ENCODE peak calls at places on chromosomes 6 and 20, in ten cellular contexts. One of them, this sample, is unnamed.
A peak's percentile ranks its signal among the peaks of the same experiment; 100 is the strongest.

GRCh38 chr6:159056941-159057340 is 12.2 kb upstream of the TAGAP start:
- DNase-seq in choroid plexus epithelial cell: no peak
- DNase-seq in brain microvascular endothelial cell: no peak
- DNase-seq in astrocyte of the spinal cord: no peak
- DNase-seq in stomach: no peak
- DNase-seq in adrenal gland: no peak
- DNase-seq in right lobe of liver: no peak
- DNase-seq in breast epithelium: no peak
- DNase-seq in GM23248: no peak
- DNase-seq in epithelial cell of proximal tubule: no peak
- DNase-seq in this sample: no peak

GRCh38 chr20:4067600-4068261 is 52.4 kb upstream of the RNF24 start:
- DNase-seq in choroid plexus epithelial cell: peak; percentile 65
- DNase-seq in brain microvascular endothelial cell: peak; percentile 68
- DNase-seq in astrocyte of the spinal cord: peak; percentile 70
- DNase-seq in stomach: no peak
- DNase-seq in adrenal gland: no peak
- DNase-seq in right lobe of liver: no peak
- DNase-seq in breast epithelium: no peak
- DNase-seq in GM23248: peak; percentile 91
- DNase-seq in epithelial cell of proximal tubule: no peak
- DNase-seq in this sample: no peak

GRCh38 chr6:5507056-5507722 is 245.9 kb downstream of the FARS2 start:
- DNase-seq in choroid plexus epithelial cell: no peak
- DNase-seq in brain microvascular endothelial cell: no peak
- DNase-seq in astrocyte of the spinal cord: peak; percentile 32
- DNase-seq in stomach: no peak
- DNase-seq in adrenal gland: no peak
- DNase-seq in right lobe of liver: no peak
- DNase-seq in breast epithelium: no peak
- DNase-seq in GM23248: no peak
- DNase-seq in epithelial cell of proximal tubule: peak; percentile 16
- DNase-seq in this sample: peak; percentile 54

GRCh38 chr6:36779227-36779626 is 60.0 kb downstream of the CPNE5 start:
- DNase-seq in choroid plexus epithelial cell: no peak
- DNase-seq in brain microvascular endothelial cell: no peak
- DNase-seq in astrocyte of the spinal cord: no peak
- DNase-seq in stomach: no peak
- DNase-seq in adrenal gland: no peak
- DNase-seq in right lobe of liver: no peak
- DNase-seq in breast epithelium: no peak
- DNase-seq in GM23248: no peak
- DNase-seq in epithelial cell of proximal tubule: no peak
- DNase-seq in this sample: no peak

GRCh38 chr20:52746768-52747167 is 225.4 kb upstream of the TSHZ2 start:
- DNase-seq in choroid plexus epithelial cell: no peak
- DNase-seq in brain microvascular endothelial cell: no peak
- DNase-seq in astrocyte of the spinal cord: no peak
- DNase-seq in stomach: no peak
- DNase-seq in adrenal gland: no peak
- DNase-seq in right lobe of liver: no peak
- DNase-seq in breast epithelium: no peak
- DNase-seq in GM23248: peak; percentile 24
- DNase-seq in epithelial cell of proximal tubule: no peak
- DNase-seq in this sample: no peak

GRCh38 chr6:11007715-11008608 is 36.1 kb downstream of the ELOVL2 start:
- DNase-seq in choroid plexus epithelial cell: peak; percentile 69
- DNase-seq in brain microvascular endothelial cell: peak; percentile 48
- DNase-seq in astrocyte of the spinal cord: peak; percentile 52
- DNase-seq in stomach: no peak
- DNase-seq in adrenal gland: no peak
- DNase-seq in right lobe of liver: no peak
- DNase-seq in breast epithelium: no peak
- DNase-seq in GM23248: peak; percentile 76
- DNase-seq in epithelial cell of proximal tubule: peak; percentile 22
- DNase-seq in this sample: no peak

GRCh38 chr6:107657755-107658461 is 166.2 kb downstream of the SCML4 start:
- DNase-seq in choroid plexus epithelial cell: peak; percentile 88
- DNase-seq in brain microvascular endothelial cell: peak; percentile 67
- DNase-seq in astrocyte of the spinal cord: peak; percentile 85
- DNase-seq in stomach: peak; percentile 39
- DNase-seq in adrenal gland: peak; percentile 79
- DNase-seq in right lobe of liver: no peak
- DNase-seq in breast epithelium: no peak
- DNase-seq in GM23248: no peak
- DNase-seq in epithelial cell of proximal tubule: no peak
- DNase-seq in this sample: peak; percentile 65

GRCh38 chr20:51800132-51800721 is 2.1 kb downstream of the SALL4 start:
- DNase-seq in choroid plexus epithelial cell: peak; percentile 39
- DNase-seq in brain microvascular endothelial cell: no peak
- DNase-seq in astrocyte of the spinal cord: peak; percentile 19
- DNase-seq in stomach: peak; percentile 72
- DNase-seq in adrenal gland: peak; percentile 57
- DNase-seq in right lobe of liver: peak; percentile 70
- DNase-seq in breast epithelium: peak; percentile 26
- DNase-seq in GM23248: peak; percentile 38
- DNase-seq in epithelial cell of proximal tubule: no peak
- DNase-seq in this sample: no peak

GRCh38 chr6:1063671-1064355 is 248.1 kb upstream of the FOXQ1 start:
- DNase-seq in choroid plexus epithelial cell: peak; percentile 50
- DNase-seq in brain microvascular endothelial cell: no peak
- DNase-seq in astrocyte of the spinal cord: peak; percentile 44
- DNase-seq in stomach: peak; percentile 67
- DNase-seq in adrenal gland: no peak
- DNase-seq in right lobe of liver: no peak
- DNase-seq in breast epithelium: no peak
- DNase-seq in GM23248: peak; percentile 74
- DNase-seq in epithelial cell of proximal tubule: no peak
- DNase-seq in this sample: no peak

GRCh38 chr6:43921039-43921438 is 151.0 kb downstream of the VEGFA start:
- DNase-seq in choroid plexus epithelial cell: no peak
- DNase-seq in brain microvascular endothelial cell: no peak
- DNase-seq in astrocyte of the spinal cord: no peak
- DNase-seq in stomach: no peak
- DNase-seq in adrenal gland: no peak
- DNase-seq in right lobe of liver: no peak
- DNase-seq in breast epithelium: no peak
- DNase-seq in GM23248: no peak
- DNase-seq in epithelial cell of proximal tubule: no peak
- DNase-seq in this sample: no peak

GRCh38 chr20:17823382-17824144 is 123.8 kb downstream of the BANF2 start:
- DNase-seq in choroid plexus epithelial cell: no peak
- DNase-seq in brain microvascular endothelial cell: no peak
- DNase-seq in astrocyte of the spinal cord: no peak
- DNase-seq in stomach: no peak
- DNase-seq in adrenal gland: no peak
- DNase-seq in right lobe of liver: no peak
- DNase-seq in breast epithelium: no peak
- DNase-seq in GM23248: no peak
- DNase-seq in epithelial cell of proximal tubule: no peak
- DNase-seq in this sample: no peak

GRCh38 chr20:44809380-44810060 is 826 bp downstream of the RIMS4 start:
- DNase-seq in choroid plexus epithelial cell: no peak
- DNase-seq in brain microvascular endothelial cell: no peak
- DNase-seq in astrocyte of the spinal cord: no peak
- DNase-seq in stomach: no peak
- DNase-seq in adrenal gland: no peak
- DNase-seq in right lobe of liver: peak; percentile 30
- DNase-seq in breast epithelium: no peak
- DNase-seq in GM23248: no peak
- DNase-seq in epithelial cell of proximal tubule: no peak
- DNase-seq in this sample: no peak
- H3K4me3 ChIP-seq in choroid plexus epithelial cell: no peak overlapping the region
- H3K4me3 ChIP-seq in brain microvascular endothelial cell: no peak overlapping the region
- H3K4me3 ChIP-seq in astrocyte of the spinal cord: no peak overlapping the region
- H3K4me3 ChIP-seq in stomach: peak overlapping the region; percentile 26
- H3K4me3 ChIP-seq in adrenal gland: no peak overlapping the region
- H3K4me3 ChIP-seq in right lobe of liver: no peak overlapping the region
- H3K4me3 ChIP-seq in breast epithelium: peak overlapping the region; percentile 32
- H3K4me3 ChIP-seq in GM23248: no peak overlapping the region
- H3K4me3 ChIP-seq in epithelial cell of proximal tubule: no peak overlapping the region
- H3K4me3 ChIP-seq in this sample: no peak overlapping the region

GRCh38 chr6:111522393-111523020 is 39.5 kb upstream of the REV3L start:
- DNase-seq in choroid plexus epithelial cell: no peak
- DNase-seq in brain microvascular endothelial cell: no peak
- DNase-seq in astrocyte of the spinal cord: no peak
- DNase-seq in stomach: no peak
- DNase-seq in adrenal gland: no peak
- DNase-seq in right lobe of liver: no peak
- DNase-seq in breast epithelium: no peak
- DNase-seq in GM23248: no peak
- DNase-seq in epithelial cell of proximal tubule: no peak
- DNase-seq in this sample: peak; percentile 78

GRCh38 chr6:111521497-111522275 is 38.7 kb upstream of the REV3L start:
- DNase-seq in choroid plexus epithelial cell: peak; percentile 14
- DNase-seq in brain microvascular endothelial cell: no peak
- DNase-seq in astrocyte of the spinal cord: peak; percentile 16
- DNase-seq in stomach: no peak
- DNase-seq in adrenal gland: no peak
- DNase-seq in right lobe of liver: no peak
- DNase-seq in breast epithelium: no peak
- DNase-seq in GM23248: peak; percentile 34
- DNase-seq in epithelial cell of proximal tubule: no peak
- DNase-seq in this sample: no peak

GRCh38 chr6:111523484-111524166 is 40.6 kb upstream of the REV3L start:
- DNase-seq in choroid plexus epithelial cell: no peak
- DNase-seq in brain microvascular endothelial cell: no peak
- DNase-seq in astrocyte of the spinal cord: no peak
- DNase-seq in stomach: no peak
- DNase-seq in adrenal gland: no peak
- DNase-seq in right lobe of liver: no peak
- DNase-seq in breast epithelium: no peak
- DNase-seq in GM23248: no peak
- DNase-seq in epithelial cell of proximal tubule: no peak
- DNase-seq in this sample: no peak

GRCh38 chr6:111524735-111525134 is 41.7 kb upstream of the REV3L start:
- DNase-seq in choroid plexus epithelial cell: no peak
- DNase-seq in brain microvascular endothelial cell: no peak
- DNase-seq in astrocyte of the spinal cord: no peak
- DNase-seq in stomach: no peak
- DNase-seq in adrenal gland: no peak
- DNase-seq in right lobe of liver: no peak
- DNase-seq in breast epithelium: no peak
- DNase-seq in GM23248: no peak
- DNase-seq in epithelial cell of proximal tubule: no peak
- DNase-seq in this sample: no peak

DNA sequence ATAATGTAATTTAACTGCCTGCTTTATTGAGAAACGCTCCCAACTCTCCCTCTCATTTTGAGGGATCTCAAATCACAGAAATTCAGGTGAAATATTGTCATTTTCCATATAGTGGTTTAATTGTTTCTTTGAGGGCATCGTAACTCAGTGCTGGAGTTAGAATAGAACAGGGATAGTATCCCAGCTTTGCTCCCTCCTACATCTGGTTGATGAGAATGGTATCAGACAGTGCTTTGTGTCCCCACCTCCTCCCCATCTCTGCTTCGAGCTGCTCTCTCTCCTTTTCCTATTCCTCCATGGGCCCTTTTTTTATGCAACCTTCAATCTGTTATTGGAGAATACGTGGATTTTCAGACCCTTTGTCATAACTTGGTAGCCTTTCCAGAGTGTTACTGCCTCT is 41.2 kb upstream of the REV3L start:
- DNase-seq in choroid plexus epithelial cell: no peak
- DNase-seq in brain microvascular endothelial cell: no peak
- DNase-seq in astrocyte of the spinal cord: no peak
- DNase-seq in stomach: no peak
- DNase-seq in adrenal gland: no peak
- DNase-seq in right lobe of liver: no peak
- DNase-seq in breast epithelium: no peak
- DNase-seq in GM23248: no peak
- DNase-seq in epithelial cell of proximal tubule: no peak
- DNase-seq in this sample: no peak
- H3K4me3 ChIP-seq in choroid plexus epithelial cell: no peak overlapping the region
- H3K4me3 ChIP-seq in brain microvascular endothelial cell: no peak overlapping the region
- H3K4me3 ChIP-seq in astrocyte of the spinal cord: no peak overlapping the region
- H3K4me3 ChIP-seq in stomach: no peak overlapping the region
- H3K4me3 ChIP-seq in adrenal gland: no peak overlapping the region
- H3K4me3 ChIP-seq in right lobe of liver: no peak overlapping the region
- H3K4me3 ChIP-seq in breast epithelium: no peak overlapping the region
- H3K4me3 ChIP-seq in GM23248: no peak overlapping the region
- H3K4me3 ChIP-seq in epithelial cell of proximal tubule: no peak overlapping the region
- H3K4me3 ChIP-seq in this sample: no peak overlapping the region

GRCh38 chr20:5120189-5120484 is 379 bp upstream of the PCNA start:
- DNase-seq in choroid plexus epithelial cell: no peak
- DNase-seq in brain microvascular endothelial cell: no peak
- DNase-seq in astrocyte of the spinal cord: no peak
- DNase-seq in stomach: no peak
- DNase-seq in adrenal gland: no peak
- DNase-seq in right lobe of liver: no peak
- DNase-seq in breast epithelium: no peak
- DNase-seq in GM23248: no peak
- DNase-seq in epithelial cell of proximal tubule: no peak
- DNase-seq in this sample: no peak

GRCh38 chr20:5118220-5119142 is 1.3 kb downstream of the PCNA start:
- DNase-seq in choroid plexus epithelial cell: no peak
- DNase-seq in brain microvascular endothelial cell: no peak
- DNase-seq in astrocyte of the spinal cord: no peak
- DNase-seq in stomach: no peak
- DNase-seq in adrenal gland: no peak
- DNase-seq in right lobe of liver: no peak
- DNase-seq in breast epithelium: no peak
- DNase-seq in GM23248: peak; percentile 15
- DNase-seq in epithelial cell of proximal tubule: no peak
- DNase-seq in this sample: no peak

GRCh38 chr20:5116875-5117274 is 2.9 kb downstream of the PCNA start:
- DNase-seq in choroid plexus epithelial cell: no peak
- DNase-seq in brain microvascular endothelial cell: no peak
- DNase-seq in astrocyte of the spinal cord: no peak
- DNase-seq in stomach: no peak
- DNase-seq in adrenal gland: no peak
- DNase-seq in right lobe of liver: no peak
- DNase-seq in breast epithelium: no peak
- DNase-seq in GM23248: no peak
- DNase-seq in epithelial cell of proximal tubule: no peak
- DNase-seq in this sample: no peak

GRCh38 chr20:5119435-5120188 is at the start of gene PCNA:
- DNase-seq in choroid plexus epithelial cell: peak; percentile 98
- DNase-seq in brain microvascular endothelial cell: peak; percentile 97
- DNase-seq in astrocyte of the spinal cord: peak; percentile 98
- DNase-seq in stomach: peak; percentile 98
- DNase-seq in adrenal gland: peak; percentile 97
- DNase-seq in right lobe of liver: peak; percentile 98
- DNase-seq in breast epithelium: peak; percentile 97
- DNase-seq in GM23248: peak; percentile 99
- DNase-seq in epithelial cell of proximal tubule: no peak
- DNase-seq in this sample: peak; percentile 96

GRCh38 chr20:5119143-5119434 is 669 bp downstream of the PCNA start:
- DNase-seq in choroid plexus epithelial cell: no peak
- DNase-seq in brain microvascular endothelial cell: no peak
- DNase-seq in astrocyte of the spinal cord: no peak
- DNase-seq in stomach: no peak
- DNase-seq in adrenal gland: no peak
- DNase-seq in right lobe of liver: no peak
- DNase-seq in breast epithelium: no peak
- DNase-seq in GM23248: no peak
- DNase-seq in epithelial cell of proximal tubule: no peak
- DNase-seq in this sample: no peak
- H3K4me3 ChIP-seq in choroid plexus epithelial cell: peak overlapping the region; percentile 96
- H3K4me3 ChIP-seq in brain microvascular endothelial cell: peak overlapping the region; percentile 98
- H3K4me3 ChIP-seq in astrocyte of the spinal cord: peak overlapping the region; percentile 94
- H3K4me3 ChIP-seq in stomach: peak overlapping the region; percentile 70
- H3K4me3 ChIP-seq in adrenal gland: peak overlapping the region; percentile 72
- H3K4me3 ChIP-seq in right lobe of liver: peak overlapping the region; percentile 87
- H3K4me3 ChIP-seq in breast epithelium: peak overlapping the region; percentile 89
- H3K4me3 ChIP-seq in GM23248: peak overlapping the region; percentile 86
- H3K4me3 ChIP-seq in epithelial cell of proximal tubule: peak overlapping the region; percentile 74
- H3K4me3 ChIP-seq in this sample: peak overlapping the region; percentile 94

GRCh38 chr20:2692036-2692885 is at the start of gene EBF4:
- DNase-seq in choroid plexus epithelial cell: peak; percentile 10
- DNase-seq in brain microvascular endothelial cell: no peak
- DNase-seq in astrocyte of the spinal cord: no peak
- DNase-seq in stomach: peak; percentile 55
- DNase-seq in adrenal gland: peak; percentile 73
- DNase-seq in right lobe of liver: no peak
- DNase-seq in breast epithelium: peak; percentile 23
- DNase-seq in GM23248: peak; percentile 13
- DNase-seq in epithelial cell of proximal tubule: no peak
- DNase-seq in this sample: no peak
- H3K4me3 ChIP-seq in choroid plexus epithelial cell: peak within 1 kb of the TSS; percentile 34
- H3K4me3 ChIP-seq in brain microvascular endothelial cell: peak within 1 kb of the TSS; percentile 20
- H3K4me3 ChIP-seq in astrocyte of the spinal cord: peak within 1 kb of the TSS; percentile 17
- H3K4me3 ChIP-seq in stomach: peak within 1 kb of the TSS; percentile 62
- H3K4me3 ChIP-seq in adrenal gland: no peak within 1 kb of the TSS
- H3K4me3 ChIP-seq in right lobe of liver: peak within 1 kb of the TSS; percentile 34
- H3K4me3 ChIP-seq in breast epithelium: peak within 1 kb of the TSS; percentile 66
- H3K4me3 ChIP-seq in GM23248: peak within 1 kb of the TSS; percentile 26
- H3K4me3 ChIP-seq in epithelial cell of proximal tubule: peak within 1 kb of the TSS; percentile 2
- H3K4me3 ChIP-seq in this sample: peak within 1 kb of the TSS; percentile 25